ENCODE peak calls at places on chromosomes 13 and 19, in seven cellular contexts. V, A, W, G, R, E and J are unnamed samples.

GRCh38 chr13:95176611-95177259 is 124.5 kb downstream of the ABCC4 start:
- DNase-seq in V (peak; percentile 28), E (no peak), A (no peak), W (peak; percentile 36), G (no peak), R (no peak), J (no peak)

GRCh38 chr13:40096357-40096911 is 441.0 kb downstream of the COG6 start:
- DNase-seq in E (no peak), A (no peak), G (no peak), W (no peak), V (no peak), R (no peak), J (no peak)

GRCh38 chr19:41997121-41997850 is 3.3 kb upstream of the ATP1A3 start:
- DNase-seq in V (peak; percentile 45), A (peak; percentile 69), G (peak; percentile 51), R (peak; percentile 81), E (no peak), W (peak; percentile 22), J (peak; percentile 76)

GRCh38 chr19:14081797-14082674 is 3.5 kb downstream of the C19orf67 start:
- DNase-seq in G (peak; percentile 89), R (no peak), V (no peak), A (no peak), W (peak; percentile 27), E (no peak), J (no peak)

GRCh38 chr13:29479716-29480492 is 115.6 kb downstream of the SLC7A1 start:
- DNase-seq in G (peak; percentile 39), R (no peak), W (no peak), V (no peak), A (no peak), E (no peak), J (no peak)

GRCh38 chr13:112596220-112596619 is 8.3 kb upstream of the TUBGCP3 start:
- DNase-seq in R (no peak), E (no peak), V (no peak), A (no peak), W (no peak), G (no peak), J (no peak)

GRCh38 chr19:996051-996838 is 4.0 kb upstream of the GRIN3B start:
- DNase-seq in V (peak; percentile 62), R (no peak), W (peak; percentile 53), E (no peak), G (no peak), A (no peak), J (peak; percentile 58)

GRCh38 chr13:23963947-23964346 is 66.6 kb upstream of the C1QTNF9B start:
- DNase-seq in A (no peak), E (no peak), G (no peak), W (peak; percentile 57), R (no peak), V (peak; percentile 38), J (no peak)

GRCh38 chr13:109274188-109274821 is 512.1 kb downstream of the IRS2 start:
- DNase-seq in W (peak; percentile 72), E (peak; percentile 50), G (peak; percentile 96), V (peak; percentile 90), A (peak; percentile 82), R (peak; percentile 63), J (peak; percentile 99)

GRCh38 chr19:53432088-53432661 is 391 bp downstream of the ZNF761 start:
- DNase-seq in G (peak; percentile 38), R (no peak), E (no peak), A (peak; percentile 4), W (peak; percentile 13), V (peak; percentile 62), J (peak; percentile 34)

GRCh38 chr19:5050905-5051304 is 82.0 kb downstream of the KDM4B start:
- DNase-seq in A (no peak), W (no peak), V (no peak), E (no peak), G (no peak), R (no peak), J (no peak)

GRCh38 chr13:30800107-30800506 is 64.8 kb downstream of the ALOX5AP start:
- DNase-seq in A (no peak), W (no peak), E (no peak), G (no peak), R (no peak), V (no peak), J (no peak)

GRCh38 chr19:49210108-49210900 is 52.7 kb downstream of the TRPM4 start:
- DNase-seq in A (peak; percentile 57), R (peak; percentile 99), G (peak; percentile 3), E (peak; percentile 97), W (no peak), V (peak; percentile 16), J (peak; percentile 91)

GRCh38 chr19:54345938-54346386 is 7.0 kb upstream of the LILRA4 start:
- DNase-seq in R (no peak), G (peak; percentile 15), A (no peak), E (no peak), W (no peak), V (no peak), J (no peak)

GRCh38 chr19:50893047-50893737 is 18.0 kb downstream of the KLK4 start:
- DNase-seq in R (no peak), E (no peak), W (no peak), V (no peak), A (no peak), G (peak; percentile 2), J (peak; percentile 38)

GRCh38 chr19:42272989-42273406 is 3.9 kb downstream of the CIC start:
- DNase-seq in R (no peak), W (no peak), A (no peak), V (no peak), E (no peak), G (no peak), J (no peak)

GRCh38 chr13:43986395-43986794 is 106.7 kb downstream of the LACC1 start:
- DNase-seq in R (no peak), W (no peak), A (no peak), G (no peak), V (peak; percentile 28), E (no peak), J (no peak)

GRCh38 chr13:99736541-99736940 is 235.0 kb downstream of the ZIC5 start:
- DNase-seq in E (no peak), W (no peak), A (no peak), G (peak; percentile 52), V (no peak), R (no peak), J (no peak)

GRCh38 chr13:99740261-99740979 is 231.1 kb downstream of the ZIC5 start:
- DNase-seq in G (no peak), R (no peak), A (no peak), V (no peak), E (no peak), W (no peak), J (peak; percentile 46)

GRCh38 chr13:99733346-99733745 is 232.1 kb downstream of the TM9SF2 start:
- DNase-seq in W (no peak), E (no peak), R (no peak), G (no peak), A (no peak), V (no peak), J (no peak)

GRCh38 chr13:99734013-99734693 is 232.9 kb downstream of the TM9SF2 start:
- DNase-seq in V (no peak), A (no peak), W (no peak), R (no peak), E (no peak), G (no peak), J (no peak)

DNA sequence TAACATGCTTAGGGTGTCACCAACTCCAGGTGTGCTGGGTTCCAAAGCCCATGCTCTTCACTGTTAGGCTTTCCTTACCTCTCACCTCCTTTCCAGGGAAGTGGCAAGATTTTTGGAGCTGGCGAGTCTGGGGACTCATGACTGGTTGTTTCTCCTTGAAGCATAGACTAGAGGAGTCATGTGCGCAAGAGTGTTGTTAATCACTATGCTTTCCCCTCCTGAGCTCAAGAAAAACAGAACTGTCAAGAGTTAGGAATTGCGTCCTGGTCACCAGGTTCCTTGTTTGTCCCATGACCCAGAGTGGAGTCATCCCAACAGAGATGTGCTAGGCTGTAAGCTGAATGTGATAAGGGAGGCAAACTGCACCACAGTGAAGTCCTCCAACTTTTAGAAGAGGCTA is 234.1 kb downstream of the ZIC5 start:
- DNase-seq in V (no peak), E (no peak), R (no peak), W (no peak), A (no peak), G (no peak), J (no peak)
- H3K18ac ChIP-seq in V (no peak overlapping the region), E (no peak overlapping the region), R (no peak overlapping the region), W (no peak overlapping the region), A (peak overlapping the region; percentile 4), G (no peak overlapping the region), J (no peak overlapping the region)

GRCh38 chr19:55354698-55355212 is at the start of gene COX6B2:
- DNase-seq in V (no peak), E (no peak), W (no peak), A (no peak), R (no peak), G (no peak), J (no peak)

GRCh38 chr19:55352746-55353145 is 1.8 kb downstream of the COX6B2 start:
- DNase-seq in V (no peak), G (peak; percentile 30), R (no peak), A (no peak), E (no peak), W (no peak), J (no peak)

GRCh38 chr19:55352040-55352439 is 2.5 kb downstream of the COX6B2 start:
- DNase-seq in A (no peak), R (no peak), V (no peak), E (no peak), G (no peak), W (no peak), J (no peak)

GRCh38 chr19:55353803-55354697 is 469 bp downstream of the COX6B2 start:
- DNase-seq in E (no peak), G (peak; percentile 56), W (peak; percentile 43), A (no peak), V (peak; percentile 76), R (peak; percentile 88), J (peak; percentile 75)

GRCh38 chr19:55353356-55353802 is 1.1 kb downstream of the COX6B2 start:
- DNase-seq in E (no peak), W (no peak), V (no peak), G (no peak), A (no peak), R (no peak), J (no peak)
- H3K18ac ChIP-seq in E (no peak overlapping the region), W (no peak overlapping the region), V (peak overlapping the region; percentile 87), G (no peak overlapping the region), A (peak overlapping the region; percentile 96), R (no peak overlapping the region), J (no peak overlapping the region)

DNA sequence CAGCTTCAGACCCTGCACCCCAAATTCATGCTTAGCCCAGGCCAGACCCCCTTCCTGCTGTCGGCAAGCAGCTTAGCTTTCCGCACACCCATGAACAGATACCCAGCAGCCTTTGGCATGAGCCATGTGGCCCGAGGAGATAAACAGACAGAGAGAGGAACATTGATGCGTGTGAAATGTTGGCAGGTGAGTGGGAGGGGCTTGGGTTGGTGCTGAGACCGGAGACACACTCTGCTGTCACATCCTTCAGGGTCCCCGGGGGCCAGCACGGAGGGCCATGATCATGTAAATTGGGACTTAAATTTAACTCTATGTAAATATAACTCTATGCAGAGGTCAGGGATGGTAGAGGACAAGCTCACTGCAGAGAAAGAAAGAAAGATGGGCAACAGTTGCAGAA is 1.5 kb downstream of the CD22 start:
- DNase-seq in V (no peak), W (no peak), E (no peak), G (no peak), A (no peak), R (no peak), J (no peak)
- H3K18ac ChIP-seq in V (no peak overlapping the region), W (no peak overlapping the region), E (no peak overlapping the region), G (no peak overlapping the region), A (peak overlapping the region; percentile 73), R (no peak overlapping the region), J (no peak overlapping the region)

DNA sequence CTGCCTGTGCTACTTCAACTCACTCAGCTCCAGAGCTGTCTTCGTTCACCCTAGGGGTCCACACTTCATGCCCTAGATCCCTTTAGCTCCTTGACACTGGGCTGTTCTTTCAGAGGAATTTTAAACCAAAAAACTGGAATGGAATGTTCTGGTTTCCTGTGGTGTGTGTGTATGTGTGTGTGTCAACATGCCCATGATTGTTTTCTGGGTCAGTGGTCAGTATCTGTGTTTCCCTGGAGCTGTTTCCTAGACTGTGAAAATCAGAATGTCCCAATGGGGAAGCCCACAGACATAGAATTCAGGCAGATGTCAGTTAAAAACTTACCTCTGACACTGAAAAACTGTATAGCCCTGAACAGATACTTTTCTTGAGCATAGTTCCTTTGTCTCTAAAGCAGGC is 1.4 kb downstream of the PMIS2 start:
- DNase-seq in R (no peak), E (no peak), G (no peak), V (no peak), A (no peak), W (no peak), J (no peak)
- H3K18ac ChIP-seq in R (no peak overlapping the region), E (no peak overlapping the region), G (no peak overlapping the region), V (no peak overlapping the region), A (no peak overlapping the region), W (no peak overlapping the region), J (no peak overlapping the region)